ENCODE peak calls at places on chromosomes 3 and 15, in six cellular contexts. H is adrenal gland, E is EH, R is MCF 10A, O is H7, F is GM04503. T is an unnamed sample.

GRCh38 chr15:76217029-76217866 is 94.0 kb downstream of the ETFA start:
- DNase-seq in H (no peak), E (peak; percentile 58), R (peak; percentile 88), O (no peak), F (no peak), T (peak; percentile 44)

GRCh38 chr3:71614869-71615268 is 31.3 kb upstream of the FOXP1 start:
- DNase-seq in H (no peak), E (no peak), R (no peak), O (no peak), F (no peak), T (no peak)

GRCh38 chr3:63513801-63514200 is 138.7 kb upstream of the SNTN start:
- DNase-seq in H (no peak), E (no peak), R (no peak), O (no peak), F (no peak), T (no peak)

GRCh38 chr15:40906947-40907802 is 12.9 kb downstream of the VPS18 start:
- DNase-seq in H (peak; percentile 53), E (peak; percentile 41), R (peak; percentile 46), O (peak; percentile 50), F (no peak), T (peak; percentile 77)

GRCh38 chr15:95958417-95958816 is 372.1 kb upstream of the NR2F2 start:
- DNase-seq in H (no peak), E (no peak), R (no peak), O (no peak), F (no peak), T (no peak)

GRCh38 chr3:130384547-130384946 is 39.1 kb downstream of the COL6A5 start:
- DNase-seq in H (no peak), E (no peak), R (no peak), O (no peak), F (no peak), T (no peak)

GRCh38 chr15:55588070-55588817 is at the start of gene PYGO1:
- DNase-seq in H (peak; percentile 61), E (peak; percentile 72), R (peak; percentile 64), O (peak; percentile 88), F (peak; percentile 5), T (peak; percentile 81)

GRCh38 chr15:93152264-93152884 is 63.4 kb upstream of the RGMA start:
- DNase-seq in H (no peak), E (no peak), R (no peak), O (no peak), F (no peak), T (no peak)

GRCh38 chr15:81633889-81634288 is 259.9 kb upstream of the TMC3 start:
- DNase-seq in H (no peak), E (no peak), R (no peak), O (no peak), F (no peak), T (no peak)

GRCh38 chr3:196323723-196324122 is 5.7 kb upstream of the DYNLT2B start:
- DNase-seq in H (no peak), E (peak; percentile 47), R (no peak), O (peak; percentile 68), F (no peak), T (peak; percentile 92)

GRCh38 chr3:132211896-132212295 is 105.3 kb upstream of the ACP3 start:
- DNase-seq in H (no peak), E (no peak), R (peak; percentile 42), O (no peak), F (no peak), T (no peak)

GRCh38 chr3:61371123-61371522 is 119.9 kb upstream of the FHIT start:
- DNase-seq in H (no peak), E (no peak), R (peak; percentile 32), O (peak; percentile 18), F (no peak), T (peak; percentile 43)

GRCh38 chr3:100252006-100252405 is 8.8 kb upstream of the TBC1D23 start:
- DNase-seq in H (no peak), E (no peak), R (no peak), O (no peak), F (no peak), T (peak; percentile 57)

GRCh38 chr15:90184119-90184785 is 16.9 kb upstream of the SEMA4B start:
- DNase-seq in H (peak; percentile 95), E (peak; percentile 73), R (peak; percentile 94), O (peak; percentile 46), F (peak; percentile 20), T (no peak)

GRCh38 chr3:137012097-137012501 is 54.3 kb downstream of the IL20RB start:
- DNase-seq in H (no peak), E (peak; percentile 70), R (no peak), O (no peak), F (peak; percentile 68), T (peak; percentile 16)

GRCh38 chr15:73946795-73947370 is 20.6 kb downstream of the LOXL1 start:
- DNase-seq in H (no peak), E (no peak), R (no peak), O (no peak), F (no peak), T (no peak)

GRCh38 chr3:54122046-54122801 is at the start of gene CACNA2D3:
- DNase-seq in H (peak; percentile 33), E (peak; percentile 13), R (no peak), O (peak; percentile 88), F (no peak), T (no peak)

GRCh38 chr15:35725353-35725752 is 179.4 kb upstream of the DPH6 start:
- DNase-seq in H (no peak), E (peak; percentile 71), R (no peak), O (no peak), F (peak; percentile 24), T (no peak)

GRCh38 chr3:119294889-119295769 is 946 bp downstream of the ARHGAP31 start:
- DNase-seq in H (peak; percentile 41), E (peak; percentile 57), R (peak; percentile 49), O (peak; percentile 57), F (no peak), T (peak; percentile 73)

GRCh38 chr3:52636673-52637072 is 49.0 kb downstream of the PBRM1 start:
- DNase-seq in H (no peak), E (peak; percentile 52), R (peak; percentile 78), O (no peak), F (peak; percentile 11), T (peak; percentile 3)

GRCh38 chr3:175526191-175526590 is 667.1 kb downstream of the NAALADL2 start:
- DNase-seq in H (no peak), E (peak; percentile 27), R (no peak), O (no peak), F (no peak), T (no peak)